ENCODE peak calls at places on chromosomes 5 and 9, in five cellular contexts. One of them, this sample, is unnamed.

GRCh38 chr5:151255621-151256286 is 2.8 kb downstream of the GM2A start:
- DNase-seq in brain microvascular endothelial cell: no peak
- DNase-seq in MG63: no peak
- DNase-seq in fibroblast of lung: no peak
- DNase-seq in cardiac muscle cell: no peak
- DNase-seq in this sample: no peak

GRCh38 chr9:72979405-72980100 is 26.7 kb upstream of the ALDH1A1 start:
- DNase-seq in fibroblast of lung: no peak
- DNase-seq in cardiac muscle cell: no peak
- DNase-seq in MG63: no peak
- DNase-seq in brain microvascular endothelial cell: no peak
- DNase-seq in this sample: no peak

GRCh38 chr5:9091896-9092662 is 453.8 kb downstream of the SEMA5A start:
- DNase-seq in MG63: no peak
- DNase-seq in brain microvascular endothelial cell: no peak
- DNase-seq in fibroblast of lung: no peak
- DNase-seq in cardiac muscle cell: no peak
- DNase-seq in this sample: no peak

GRCh38 chr9:108367188-108367587 is 488.6 kb downstream of the ACTL7B start:
- DNase-seq in brain microvascular endothelial cell: no peak
- DNase-seq in cardiac muscle cell: no peak
- DNase-seq in MG63: no peak
- DNase-seq in fibroblast of lung: no peak
- DNase-seq in this sample: no peak

GRCh38 chr5:168875839-168876238 is 296.7 kb upstream of the PANK3 start:
- DNase-seq in MG63: no peak
- DNase-seq in brain microvascular endothelial cell: peak; percentile 7
- DNase-seq in cardiac muscle cell: peak; percentile 52
- DNase-seq in fibroblast of lung: no peak
- DNase-seq in this sample: no peak

GRCh38 chr9:111789881-111790280 is 4.9 kb downstream of the SHOC1 start:
- DNase-seq in fibroblast of lung: no peak
- DNase-seq in cardiac muscle cell: no peak
- DNase-seq in brain microvascular endothelial cell: no peak
- DNase-seq in MG63: no peak
- DNase-seq in this sample: no peak

GRCh38 chr5:10987881-10988504 is 227.0 kb upstream of the DAP start:
- DNase-seq in MG63: peak; percentile 17
- DNase-seq in fibroblast of lung: no peak
- DNase-seq in brain microvascular endothelial cell: peak; percentile 25
- DNase-seq in cardiac muscle cell: peak; percentile 87
- DNase-seq in this sample: peak; percentile 70

GRCh38 chr9:15468113-15468512 is 42.7 kb downstream of the PSIP1 start:
- DNase-seq in cardiac muscle cell: no peak
- DNase-seq in fibroblast of lung: peak; percentile 10
- DNase-seq in brain microvascular endothelial cell: no peak
- DNase-seq in MG63: no peak
- DNase-seq in this sample: no peak

GRCh38 chr5:15002791-15003190 is 131.2 kb upstream of the ANKH start:
- DNase-seq in fibroblast of lung: no peak
- DNase-seq in MG63: no peak
- DNase-seq in brain microvascular endothelial cell: no peak
- DNase-seq in cardiac muscle cell: no peak
- DNase-seq in this sample: no peak

GRCh38 chr5:135944967-135945560 is 9.7 kb downstream of the LECT2 start:
- DNase-seq in fibroblast of lung: peak; percentile 94
- DNase-seq in MG63: peak; percentile 40
- DNase-seq in brain microvascular endothelial cell: peak; percentile 78
- DNase-seq in cardiac muscle cell: peak; percentile 87
- DNase-seq in this sample: peak; percentile 57

GRCh38 chr9:89489548-89490527 is 8.1 kb downstream of the SEMA4D start:
- DNase-seq in fibroblast of lung: no peak
- DNase-seq in brain microvascular endothelial cell: no peak
- DNase-seq in MG63: no peak
- DNase-seq in cardiac muscle cell: no peak
- DNase-seq in this sample: no peak

GRCh38 chr5:179112469-179113142 is 52.4 kb downstream of the ZNF354C start:
- DNase-seq in MG63: no peak
- DNase-seq in brain microvascular endothelial cell: no peak
- DNase-seq in fibroblast of lung: no peak
- DNase-seq in cardiac muscle cell: no peak
- DNase-seq in this sample: no peak

GRCh38 chr9:134381671-134382505 is 55.6 kb downstream of the RXRA start:
- DNase-seq in brain microvascular endothelial cell: no peak
- DNase-seq in fibroblast of lung: no peak
- DNase-seq in cardiac muscle cell: no peak
- DNase-seq in MG63: no peak
- DNase-seq in this sample: no peak

GRCh38 chr5:178765753-178766300 is 35.4 kb upstream of the ZNF354A start:
- DNase-seq in cardiac muscle cell: no peak
- DNase-seq in brain microvascular endothelial cell: no peak
- DNase-seq in fibroblast of lung: no peak
- DNase-seq in MG63: no peak
- DNase-seq in this sample: no peak

GRCh38 chr5:81020478-81021167 is 60.5 kb downstream of the RASGRF2 start:
- DNase-seq in fibroblast of lung: no peak
- DNase-seq in cardiac muscle cell: no peak
- DNase-seq in brain microvascular endothelial cell: no peak
- DNase-seq in MG63: no peak
- DNase-seq in this sample: no peak

GRCh38 chr9:32589083-32589713 is 16.2 kb upstream of the NDUFB6 start:
- DNase-seq in fibroblast of lung: peak; percentile 62
- DNase-seq in MG63: no peak
- DNase-seq in cardiac muscle cell: peak; percentile 46
- DNase-seq in brain microvascular endothelial cell: peak; percentile 39
- DNase-seq in this sample: no peak

GRCh38 chr9:124202447-124202971 is 55.2 kb upstream of the NEK6 start:
- DNase-seq in fibroblast of lung: no peak
- DNase-seq in MG63: peak; percentile 18
- DNase-seq in cardiac muscle cell: peak; percentile 46
- DNase-seq in brain microvascular endothelial cell: no peak
- DNase-seq in this sample: no peak

GRCh38 chr5:64347308-64347707 is 158.5 kb upstream of the RGS7BP start:
- DNase-seq in cardiac muscle cell: peak; percentile 14
- DNase-seq in fibroblast of lung: no peak
- DNase-seq in brain microvascular endothelial cell: peak; percentile 12
- DNase-seq in MG63: no peak
- DNase-seq in this sample: no peak

GRCh38 chr5:60959156-60959555 is 14.2 kb downstream of the NDUFAF2 start:
- DNase-seq in MG63: no peak
- DNase-seq in cardiac muscle cell: no peak
- DNase-seq in brain microvascular endothelial cell: no peak
- DNase-seq in fibroblast of lung: peak; percentile 58
- DNase-seq in this sample: no peak

GRCh38 chr5:14397717-14398116 is 183.9 kb upstream of the OTULINL start:
- DNase-seq in MG63: peak; percentile 88
- DNase-seq in fibroblast of lung: peak; percentile 76
- DNase-seq in brain microvascular endothelial cell: peak; percentile 49
- DNase-seq in cardiac muscle cell: no peak
- DNase-seq in this sample: no peak

GRCh38 chr5:171419663-171420428 is 399 bp downstream of the FGF18 start:
- DNase-seq in fibroblast of lung: peak; percentile 36
- DNase-seq in MG63: peak; percentile 66
- DNase-seq in cardiac muscle cell: peak; percentile 69
- DNase-seq in brain microvascular endothelial cell: no peak
- DNase-seq in this sample: peak; percentile 53

GRCh38 chr5:154967419-154968024 is 26.6 kb downstream of the MRPL22 start:
- DNase-seq in fibroblast of lung: peak; percentile 27
- DNase-seq in MG63: no peak
- DNase-seq in brain microvascular endothelial cell: peak; percentile 24
- DNase-seq in cardiac muscle cell: peak; percentile 5
- DNase-seq in this sample: peak; percentile 15

GRCh38 chr5:167853421-167853820 is 438.0 kb upstream of the WWC1 start:
- DNase-seq in MG63: no peak
- DNase-seq in fibroblast of lung: peak; percentile 81
- DNase-seq in cardiac muscle cell: no peak
- DNase-seq in brain microvascular endothelial cell: no peak
- DNase-seq in this sample: no peak

GRCh38 chr5:137752873-137753226 is 1.3 kb downstream of the HNRNPA0 start:
- DNase-seq in fibroblast of lung: peak; percentile 18
- DNase-seq in MG63: no peak
- DNase-seq in brain microvascular endothelial cell: no peak
- DNase-seq in cardiac muscle cell: no peak
- DNase-seq in this sample: no peak

GRCh38 chr5:137753227-137753985 is 757 bp downstream of the HNRNPA0 start:
- DNase-seq in cardiac muscle cell: peak; percentile 64
- DNase-seq in brain microvascular endothelial cell: no peak
- DNase-seq in MG63: peak; percentile 35
- DNase-seq in fibroblast of lung: no peak
- DNase-seq in this sample: peak; percentile 36

GRCh38 chr5:137751869-137752491 is 2.2 kb downstream of the HNRNPA0 start:
- DNase-seq in MG63: peak; percentile 39
- DNase-seq in cardiac muscle cell: peak; percentile 74
- DNase-seq in fibroblast of lung: peak; percentile 89
- DNase-seq in brain microvascular endothelial cell: peak; percentile 35
- DNase-seq in this sample: peak; percentile 33

GRCh38 chr5:137747848-137748247 is 6.3 kb downstream of the HNRNPA0 start:
- DNase-seq in MG63: no peak
- DNase-seq in fibroblast of lung: no peak
- DNase-seq in brain microvascular endothelial cell: no peak
- DNase-seq in cardiac muscle cell: no peak
- DNase-seq in this sample: no peak

DNA sequence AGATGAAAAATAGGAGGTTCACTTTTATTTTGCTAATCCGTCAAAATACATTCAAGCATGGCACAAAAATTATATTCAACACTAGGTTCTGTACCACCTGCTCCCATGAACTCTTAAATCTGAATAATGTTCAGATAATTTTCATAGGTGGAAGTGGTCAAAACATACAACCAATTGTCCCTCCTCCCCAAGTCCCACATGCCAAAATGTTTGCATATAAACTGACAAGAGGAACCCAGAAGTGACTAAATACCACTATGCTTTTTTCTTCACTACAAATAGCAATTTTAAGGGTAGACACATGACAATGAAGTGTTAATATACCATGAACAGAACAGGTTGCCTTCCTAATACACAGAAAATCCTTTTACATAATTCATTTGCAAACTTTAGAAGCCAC is 3.7 kb downstream of the HNRNPA0 start:
- DNase-seq in cardiac muscle cell: no peak
- DNase-seq in MG63: no peak
- DNase-seq in fibroblast of lung: no peak
- DNase-seq in brain microvascular endothelial cell: no peak
- DNase-seq in this sample: no peak
- H3K4me3 ChIP-seq in cardiac muscle cell: no peak overlapping the region
- H3K4me3 ChIP-seq in MG63: no peak overlapping the region
- H3K4me3 ChIP-seq in fibroblast of lung: no peak overlapping the region
- H3K4me3 ChIP-seq in brain microvascular endothelial cell: no peak overlapping the region
- H3K4me3 ChIP-seq in this sample: peak overlapping the region; percentile 2

DNA sequence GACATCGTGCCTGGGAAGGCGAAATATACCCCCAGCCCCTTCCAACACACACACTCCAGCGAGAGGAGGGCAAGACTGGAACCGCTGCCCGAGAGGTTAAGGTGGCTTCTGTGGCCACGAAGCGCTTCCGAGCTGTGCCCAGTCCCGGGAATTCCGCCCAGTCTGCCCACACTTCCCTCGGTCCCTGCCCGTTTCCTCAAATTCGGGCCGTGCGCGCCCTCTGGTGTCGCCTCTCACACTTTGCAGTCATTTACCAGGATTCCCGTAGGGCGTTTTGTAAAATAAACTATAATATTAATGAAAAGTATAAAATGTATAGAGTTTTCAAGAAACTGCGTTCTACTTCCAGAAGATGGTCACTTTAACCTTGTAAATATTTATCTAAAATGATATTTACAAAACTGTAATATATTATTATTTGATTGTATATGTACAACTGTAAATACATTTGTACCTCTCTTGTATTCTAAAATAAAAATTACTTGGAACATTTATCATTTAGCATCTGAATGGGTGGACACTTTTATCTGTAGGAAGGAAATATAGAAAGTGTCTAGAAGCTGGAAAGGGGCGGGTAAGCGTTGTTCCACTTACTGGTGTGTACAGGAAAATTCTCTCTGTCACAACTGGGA is 11.0 kb upstream of the EXOSC2 start:
- DNase-seq in MG63: peak; percentile 81
- DNase-seq in cardiac muscle cell: peak; percentile 90
- DNase-seq in fibroblast of lung: peak; percentile 75
- DNase-seq in brain microvascular endothelial cell: peak; percentile 42
- DNase-seq in this sample: peak; percentile 86
- H3K4me3 ChIP-seq in MG63: no peak overlapping the region
- H3K4me3 ChIP-seq in cardiac muscle cell: no peak overlapping the region
- H3K4me3 ChIP-seq in fibroblast of lung: peak overlapping the region; percentile 56
- H3K4me3 ChIP-seq in brain microvascular endothelial cell: no peak overlapping the region
- H3K4me3 ChIP-seq in this sample: peak overlapping the region; percentile 70

GRCh38 chr9:105193560-105193959 is 50.9 kb upstream of the SLC44A1 start:
- DNase-seq in cardiac muscle cell: no peak
- DNase-seq in brain microvascular endothelial cell: no peak
- DNase-seq in MG63: no peak
- DNase-seq in fibroblast of lung: no peak
- DNase-seq in this sample: no peak

GRCh38 chr9:105195259-105195658 is 49.2 kb upstream of the SLC44A1 start:
- DNase-seq in cardiac muscle cell: no peak
- DNase-seq in fibroblast of lung: no peak
- DNase-seq in MG63: no peak
- DNase-seq in brain microvascular endothelial cell: no peak
- DNase-seq in this sample: no peak

GRCh38 chr9:105194234-105194633 is 50.2 kb upstream of the SLC44A1 start:
- DNase-seq in fibroblast of lung: no peak
- DNase-seq in MG63: no peak
- DNase-seq in brain microvascular endothelial cell: no peak
- DNase-seq in cardiac muscle cell: no peak
- DNase-seq in this sample: no peak

GRCh38 chr9:105188746-105189145 is 55.7 kb upstream of the SLC44A1 start:
- DNase-seq in fibroblast of lung: no peak
- DNase-seq in MG63: no peak
- DNase-seq in brain microvascular endothelial cell: no peak
- DNase-seq in cardiac muscle cell: no peak
- DNase-seq in this sample: no peak

GRCh38 chr9:105191508-105192118 is 52.8 kb upstream of the SLC44A1 start:
- DNase-seq in MG63: no peak
- DNase-seq in brain microvascular endothelial cell: no peak
- DNase-seq in fibroblast of lung: peak; percentile 67
- DNase-seq in cardiac muscle cell: no peak
- DNase-seq in this sample: no peak
- H3K4me3 ChIP-seq in MG63: no peak overlapping the region
- H3K4me3 ChIP-seq in brain microvascular endothelial cell: no peak overlapping the region
- H3K4me3 ChIP-seq in fibroblast of lung: no peak overlapping the region
- H3K4me3 ChIP-seq in cardiac muscle cell: no peak overlapping the region
- H3K4me3 ChIP-seq in this sample: no peak overlapping the region

GRCh38 chr9:130333041-130334040 is 67.8 kb downstream of the HMCN2 start:
- DNase-seq in brain microvascular endothelial cell: no peak
- DNase-seq in cardiac muscle cell: no peak
- DNase-seq in fibroblast of lung: peak; percentile 45
- DNase-seq in MG63: peak; percentile 46
- DNase-seq in this sample: peak; percentile 58

GRCh38 chr9:130330202-130330601 is 64.6 kb downstream of the HMCN2 start:
- DNase-seq in fibroblast of lung: no peak
- DNase-seq in brain microvascular endothelial cell: no peak
- DNase-seq in cardiac muscle cell: no peak
- DNase-seq in MG63: no peak
- DNase-seq in this sample: peak; percentile 36

GRCh38 chr9:130331061-130331460 is 65.5 kb downstream of the HMCN2 start:
- DNase-seq in cardiac muscle cell: no peak
- DNase-seq in MG63: no peak
- DNase-seq in brain microvascular endothelial cell: no peak
- DNase-seq in fibroblast of lung: no peak
- DNase-seq in this sample: no peak

GRCh38 chr9:130332384-130332926 is 66.9 kb downstream of the HMCN2 start:
- DNase-seq in MG63: no peak
- DNase-seq in brain microvascular endothelial cell: no peak
- DNase-seq in fibroblast of lung: no peak
- DNase-seq in cardiac muscle cell: no peak
- DNase-seq in this sample: no peak

GRCh38 chr9:130331573-130331972 is 66.0 kb downstream of the HMCN2 start:
- DNase-seq in cardiac muscle cell: no peak
- DNase-seq in fibroblast of lung: peak; percentile 40
- DNase-seq in MG63: peak; percentile 90
- DNase-seq in brain microvascular endothelial cell: peak; percentile 18
- DNase-seq in this sample: no peak
- H3K4me3 ChIP-seq in cardiac muscle cell: no peak overlapping the region
- H3K4me3 ChIP-seq in fibroblast of lung: no peak overlapping the region
- H3K4me3 ChIP-seq in MG63: no peak overlapping the region
- H3K4me3 ChIP-seq in brain microvascular endothelial cell: no peak overlapping the region
- H3K4me3 ChIP-seq in this sample: no peak overlapping the region

This sample was measured in BE2C.